ENCODE peak calls at places on chromosomes 12 and 14, in six cellular contexts. One of them, this sample, is unnamed.

GRCh38 chr14:101230161-101230850 is 326.8 kb upstream of the RTL1 start:
- DNase-seq in skeletal muscle cell: no peak
- DNase-seq in H4: no peak
- DNase-seq in activated CD4-positive, alpha-beta T cell treated with anti-CD3 and anti-CD28 coated beads, Interleukin-2, amount 10 ng/mL, durations not matched to agents 24 days and 14 days: no peak
- DNase-seq in LoVo: no peak
- DNase-seq in CD8-positive, alpha-beta T cell: no peak
- DNase-seq in this sample: no peak

GRCh38 chr12:65823481-65824313 is 586 bp upstream of the HMGA2 start:
- DNase-seq in skeletal muscle cell: no peak
- DNase-seq in H4: peak; percentile 22
- DNase-seq in CD8-positive, alpha-beta T cell: no peak
- DNase-seq in LoVo: peak; percentile 78
- DNase-seq in activated CD4-positive, alpha-beta T cell treated with anti-CD3 and anti-CD28 coated beads, Interleukin-2, amount 10 ng/mL, durations not matched to agents 24 days and 14 days: peak; percentile 59
- DNase-seq in this sample: peak; percentile 87

GRCh38 chr12:34217660-34218059 is 195.4 kb downstream of the ALG10 start:
- DNase-seq in activated CD4-positive, alpha-beta T cell treated with anti-CD3 and anti-CD28 coated beads, Interleukin-2, amount 10 ng/mL, durations not matched to agents 24 days and 14 days: no peak
- DNase-seq in CD8-positive, alpha-beta T cell: no peak
- DNase-seq in H4: no peak
- DNase-seq in LoVo: no peak
- DNase-seq in skeletal muscle cell: no peak
- DNase-seq in this sample: no peak

GRCh38 chr14:61132336-61132735 is 148.8 kb downstream of the TMEM30B start:
- DNase-seq in CD8-positive, alpha-beta T cell: no peak
- DNase-seq in LoVo: no peak
- DNase-seq in H4: no peak
- DNase-seq in skeletal muscle cell: no peak
- DNase-seq in activated CD4-positive, alpha-beta T cell treated with anti-CD3 and anti-CD28 coated beads, Interleukin-2, amount 10 ng/mL, durations not matched to agents 24 days and 14 days: no peak
- DNase-seq in this sample: no peak

GRCh38 chr12:6927379-6927991 is at the start of gene ATN1:
- DNase-seq in H4: peak; percentile 86
- DNase-seq in activated CD4-positive, alpha-beta T cell treated with anti-CD3 and anti-CD28 coated beads, Interleukin-2, amount 10 ng/mL, durations not matched to agents 24 days and 14 days: peak; percentile 87
- DNase-seq in CD8-positive, alpha-beta T cell: peak; percentile 36
- DNase-seq in LoVo: peak; percentile 43
- DNase-seq in skeletal muscle cell: peak; percentile 37
- DNase-seq in this sample: peak; percentile 85

GRCh38 chr14:61642246-61642982 is 52.9 kb upstream of the HIF1A start:
- DNase-seq in CD8-positive, alpha-beta T cell: no peak
- DNase-seq in H4: peak; percentile 60
- DNase-seq in activated CD4-positive, alpha-beta T cell treated with anti-CD3 and anti-CD28 coated beads, Interleukin-2, amount 10 ng/mL, durations not matched to agents 24 days and 14 days: no peak
- DNase-seq in LoVo: no peak
- DNase-seq in skeletal muscle cell: no peak
- DNase-seq in this sample: no peak

GRCh38 chr14:65002586-65003210 is 16.0 kb downstream of the FNTB start:
- DNase-seq in CD8-positive, alpha-beta T cell: no peak
- DNase-seq in LoVo: no peak
- DNase-seq in H4: no peak
- DNase-seq in activated CD4-positive, alpha-beta T cell treated with anti-CD3 and anti-CD28 coated beads, Interleukin-2, amount 10 ng/mL, durations not matched to agents 24 days and 14 days: no peak
- DNase-seq in skeletal muscle cell: no peak
- DNase-seq in this sample: no peak

GRCh38 chr12:131711551-131712205 is 788 bp downstream of the SFSWAP start:
- DNase-seq in activated CD4-positive, alpha-beta T cell treated with anti-CD3 and anti-CD28 coated beads, Interleukin-2, amount 10 ng/mL, durations not matched to agents 24 days and 14 days: peak; percentile 71
- DNase-seq in CD8-positive, alpha-beta T cell: no peak
- DNase-seq in skeletal muscle cell: no peak
- DNase-seq in H4: no peak
- DNase-seq in LoVo: no peak
- DNase-seq in this sample: peak; percentile 49

GRCh38 chr12:117742721-117743120 is 226.1 kb downstream of the KSR2 start:
- DNase-seq in H4: no peak
- DNase-seq in CD8-positive, alpha-beta T cell: no peak
- DNase-seq in activated CD4-positive, alpha-beta T cell treated with anti-CD3 and anti-CD28 coated beads, Interleukin-2, amount 10 ng/mL, durations not matched to agents 24 days and 14 days: no peak
- DNase-seq in LoVo: no peak
- DNase-seq in skeletal muscle cell: no peak
- DNase-seq in this sample: no peak

GRCh38 chr14:27242874-27243273 is 645.0 kb upstream of the NOVA1 start:
- DNase-seq in skeletal muscle cell: peak; percentile 79
- DNase-seq in LoVo: no peak
- DNase-seq in H4: no peak
- DNase-seq in CD8-positive, alpha-beta T cell: no peak
- DNase-seq in activated CD4-positive, alpha-beta T cell treated with anti-CD3 and anti-CD28 coated beads, Interleukin-2, amount 10 ng/mL, durations not matched to agents 24 days and 14 days: no peak
- DNase-seq in this sample: no peak

GRCh38 chr12:122185079-122185478 is 2.2 kb downstream of the LRRC43 start:
- DNase-seq in activated CD4-positive, alpha-beta T cell treated with anti-CD3 and anti-CD28 coated beads, Interleukin-2, amount 10 ng/mL, durations not matched to agents 24 days and 14 days: no peak
- DNase-seq in LoVo: no peak
- DNase-seq in skeletal muscle cell: no peak
- DNase-seq in CD8-positive, alpha-beta T cell: no peak
- DNase-seq in H4: no peak
- DNase-seq in this sample: no peak

GRCh38 chr12:121894633-121895032 is 6.0 kb downstream of the PSMD9 start:
- DNase-seq in CD8-positive, alpha-beta T cell: no peak
- DNase-seq in LoVo: no peak
- DNase-seq in H4: no peak
- DNase-seq in skeletal muscle cell: peak; percentile 6
- DNase-seq in activated CD4-positive, alpha-beta T cell treated with anti-CD3 and anti-CD28 coated beads, Interleukin-2, amount 10 ng/mL, durations not matched to agents 24 days and 14 days: peak; percentile 64
- DNase-seq in this sample: peak; percentile 57

GRCh38 chr12:52870361-52871290 is 21.8 kb upstream of the KRT78 start:
- DNase-seq in LoVo: peak; percentile 75
- DNase-seq in skeletal muscle cell: no peak
- DNase-seq in H4: peak; percentile 47
- DNase-seq in activated CD4-positive, alpha-beta T cell treated with anti-CD3 and anti-CD28 coated beads, Interleukin-2, amount 10 ng/mL, durations not matched to agents 24 days and 14 days: peak; percentile 93
- DNase-seq in CD8-positive, alpha-beta T cell: peak; percentile 76
- DNase-seq in this sample: peak; percentile 85

GRCh38 chr12:52346596-52346995 is 20.7 kb downstream of the KRT85 start:
- DNase-seq in activated CD4-positive, alpha-beta T cell treated with anti-CD3 and anti-CD28 coated beads, Interleukin-2, amount 10 ng/mL, durations not matched to agents 24 days and 14 days: no peak
- DNase-seq in skeletal muscle cell: no peak
- DNase-seq in H4: no peak
- DNase-seq in LoVo: no peak
- DNase-seq in CD8-positive, alpha-beta T cell: no peak
- DNase-seq in this sample: no peak

GRCh38 chr12:124720687-124721500 is 142.8 kb downstream of the SCARB1 start:
- DNase-seq in activated CD4-positive, alpha-beta T cell treated with anti-CD3 and anti-CD28 coated beads, Interleukin-2, amount 10 ng/mL, durations not matched to agents 24 days and 14 days: no peak
- DNase-seq in LoVo: no peak
- DNase-seq in skeletal muscle cell: peak; percentile 87
- DNase-seq in CD8-positive, alpha-beta T cell: no peak
- DNase-seq in H4: peak; percentile 45
- DNase-seq in this sample: peak; percentile 90

This sample was measured in D341Med.